ENCODE peak calls at places on chromosomes 16 and 17, in four cellular contexts. One of them, this sample, is unnamed.

GRCh38 chr16:6687593-6687992 is 645.1 kb upstream of the RBFOX1 start:
- DNase-seq in upper lobe of right lung: no peak
- DNase-seq in adrenal gland: no peak
- DNase-seq in CD8-positive, alpha-beta T cell: no peak
- DNase-seq in this sample: no peak

GRCh38 chr17:19485800-19486340 is 47.8 kb upstream of the SLC47A1 start:
- DNase-seq in upper lobe of right lung: peak
- DNase-seq in CD8-positive, alpha-beta T cell: no peak
- DNase-seq in adrenal gland: no peak
- DNase-seq in this sample: no peak

GRCh38 chr16:1183235-1183907 is 30.5 kb downstream of the CACNA1H start:
- DNase-seq in adrenal gland: peak
- DNase-seq in CD8-positive, alpha-beta T cell: no peak
- DNase-seq in upper lobe of right lung: no peak
- DNase-seq in this sample: no peak

GRCh38 chr17:32161506-32162365 is 19.4 kb downstream of the RHOT1 start:
- DNase-seq in upper lobe of right lung: no peak
- DNase-seq in CD8-positive, alpha-beta T cell: no peak
- DNase-seq in adrenal gland: no peak
- DNase-seq in this sample: no peak

GRCh38 chr17:46057366-46057765 is 58.3 kb downstream of the STH start:
- DNase-seq in adrenal gland: no peak
- DNase-seq in CD8-positive, alpha-beta T cell: no peak
- DNase-seq in upper lobe of right lung: no peak
- DNase-seq in this sample: no peak

GRCh38 chr17:28720247-28720996 is 637 bp downstream of the RPL23A start:
- DNase-seq in upper lobe of right lung: no peak
- DNase-seq in adrenal gland: no peak
- DNase-seq in CD8-positive, alpha-beta T cell: no peak
- DNase-seq in this sample: no peak

GRCh38 chr17:62761884-62762283 is 46.2 kb downstream of the MARCHF10 start:
- DNase-seq in CD8-positive, alpha-beta T cell: no peak
- DNase-seq in adrenal gland: no peak
- DNase-seq in upper lobe of right lung: no peak
- DNase-seq in this sample: no peak

GRCh38 chr17:69869667-69870066 is 205.4 kb upstream of the KCNJ16 start:
- DNase-seq in adrenal gland: no peak
- DNase-seq in upper lobe of right lung: no peak
- DNase-seq in CD8-positive, alpha-beta T cell: no peak
- DNase-seq in this sample: no peak

GRCh38 chr16:14528306-14528948 is 101.6 kb downstream of the PARN start:
- DNase-seq in upper lobe of right lung: no peak
- DNase-seq in CD8-positive, alpha-beta T cell: no peak
- DNase-seq in adrenal gland: no peak
- DNase-seq in this sample: no peak

GRCh38 chr16:4392382-4393242 is 21.0 kb downstream of the VASN start:
- DNase-seq in upper lobe of right lung: no peak
- DNase-seq in CD8-positive, alpha-beta T cell: no peak
- DNase-seq in adrenal gland: no peak
- DNase-seq in this sample: no peak

GRCh38 chr17:76872221-76872873 is 4.1 kb downstream of the MGAT5B start:
- DNase-seq in CD8-positive, alpha-beta T cell: no peak
- DNase-seq in upper lobe of right lung: no peak
- DNase-seq in adrenal gland: no peak
- DNase-seq in this sample: no peak

GRCh38 chr17:3960764-3961163 is 3.5 kb downstream of the ATP2A3 start:
- DNase-seq in CD8-positive, alpha-beta T cell: no peak
- DNase-seq in adrenal gland: peak
- DNase-seq in upper lobe of right lung: no peak
- DNase-seq in this sample: no peak

GRCh38 chr16:54455021-54455725 is 168.6 kb upstream of the IRX3 start:
- DNase-seq in adrenal gland: no peak
- DNase-seq in upper lobe of right lung: no peak
- DNase-seq in CD8-positive, alpha-beta T cell: no peak
- DNase-seq in this sample: no peak

GRCh38 chr17:60671482-60671881 is 6.2 kb upstream of the BCAS3 start:
- DNase-seq in CD8-positive, alpha-beta T cell: no peak
- DNase-seq in upper lobe of right lung: no peak
- DNase-seq in adrenal gland: no peak
- DNase-seq in this sample: no peak

GRCh38 chr17:45291170-45291805 is 25.5 kb downstream of the MAP3K14 start:
- DNase-seq in upper lobe of right lung: no peak
- DNase-seq in adrenal gland: no peak
- DNase-seq in CD8-positive, alpha-beta T cell: no peak
- DNase-seq in this sample: no peak

GRCh38 chr16:68893710-68894705 is 50.7 kb downstream of the TANGO6 start:
- DNase-seq in CD8-positive, alpha-beta T cell: no peak
- DNase-seq in upper lobe of right lung: no peak
- DNase-seq in adrenal gland: no peak
- DNase-seq in this sample: no peak

DNA sequence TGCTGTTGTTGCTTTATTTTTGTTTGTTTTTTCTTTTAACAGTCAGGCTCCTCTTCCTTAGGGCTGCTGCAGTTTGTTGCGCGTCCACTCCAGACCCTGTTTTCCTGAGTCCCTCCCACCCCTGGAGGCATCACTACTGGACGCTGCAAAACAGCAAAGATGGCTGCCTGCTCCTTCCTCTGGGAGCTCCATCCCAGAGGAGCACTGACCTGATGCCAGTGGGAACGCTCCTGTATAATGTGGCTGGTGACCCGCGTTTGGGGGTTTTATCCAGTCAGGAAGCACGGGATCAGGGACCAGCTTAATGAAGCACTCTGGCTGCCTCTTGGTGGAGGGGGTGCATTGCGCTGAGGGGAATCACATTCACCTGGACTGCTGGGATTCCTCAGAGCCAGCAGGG is 1005.6 kb downstream of the CDH8 start:
- DNase-seq in upper lobe of right lung: no peak
- DNase-seq in CD8-positive, alpha-beta T cell: no peak
- DNase-seq in adrenal gland: no peak
- DNase-seq in this sample: no peak
- H3K27ac ChIP-seq in upper lobe of right lung: no peak
- H3K27ac ChIP-seq in CD8-positive, alpha-beta T cell: no peak
- H3K27ac ChIP-seq in adrenal gland: no peak
- H3K27ac ChIP-seq in this sample: no peak

GRCh38 chr17:66349549-66350245 is 47.3 kb downstream of the PRKCA start:
- DNase-seq in CD8-positive, alpha-beta T cell: no peak
- DNase-seq in upper lobe of right lung: no peak
- DNase-seq in adrenal gland: no peak
- DNase-seq in this sample: no peak

GRCh38 chr17:66347661-66348604 is 45.5 kb downstream of the PRKCA start:
- DNase-seq in CD8-positive, alpha-beta T cell: no peak
- DNase-seq in upper lobe of right lung: no peak
- DNase-seq in adrenal gland: peak
- DNase-seq in this sample: no peak

GRCh38 chr17:66351701-66352100 is 49.3 kb downstream of the PRKCA start:
- DNase-seq in CD8-positive, alpha-beta T cell: no peak
- DNase-seq in upper lobe of right lung: no peak
- DNase-seq in adrenal gland: no peak
- DNase-seq in this sample: no peak

GRCh38 chr17:66351053-66351452 is 48.6 kb downstream of the PRKCA start:
- DNase-seq in CD8-positive, alpha-beta T cell: no peak
- DNase-seq in upper lobe of right lung: peak
- DNase-seq in adrenal gland: peak
- DNase-seq in this sample: no peak

GRCh38 chr17:66348605-66349165 is 46.3 kb downstream of the PRKCA start:
- DNase-seq in adrenal gland: peak
- DNase-seq in upper lobe of right lung: no peak
- DNase-seq in CD8-positive, alpha-beta T cell: no peak
- DNase-seq in this sample: no peak
- H3K27ac ChIP-seq in adrenal gland: no peak
- H3K27ac ChIP-seq in upper lobe of right lung: no peak
- H3K27ac ChIP-seq in CD8-positive, alpha-beta T cell: no peak
- H3K27ac ChIP-seq in this sample: no peak

DNA sequence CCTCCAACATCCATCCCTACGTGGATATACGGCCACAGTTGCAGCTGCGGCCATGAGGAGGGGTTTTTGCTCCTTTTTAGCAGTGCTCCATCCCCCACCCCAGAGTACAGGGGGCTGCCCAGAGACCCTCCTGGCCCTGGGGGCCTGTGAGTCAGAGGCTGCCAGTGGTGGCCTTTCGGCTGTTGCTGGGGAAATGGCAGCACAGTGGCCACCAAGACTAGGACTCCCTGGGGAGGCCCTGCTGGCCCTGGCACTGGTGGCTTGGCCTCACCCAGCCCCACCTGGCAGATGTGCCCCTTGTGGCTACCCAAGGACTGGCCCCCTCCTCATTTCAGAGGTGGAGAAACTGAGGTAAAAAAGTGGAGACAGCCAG is 29.1 kb downstream of the RAI1 start:
- DNase-seq in CD8-positive, alpha-beta T cell: no peak
- DNase-seq in upper lobe of right lung: no peak
- DNase-seq in adrenal gland: no peak
- DNase-seq in this sample: no peak
- H3K27ac ChIP-seq in CD8-positive, alpha-beta T cell: no peak
- H3K27ac ChIP-seq in upper lobe of right lung: peak
- H3K27ac ChIP-seq in adrenal gland: peak
- H3K27ac ChIP-seq in this sample: no peak

GRCh38 chr16:84827131-84827574 is 7.4 kb downstream of the CRISPLD2 start:
- DNase-seq in CD8-positive, alpha-beta T cell: no peak
- DNase-seq in upper lobe of right lung: no peak
- DNase-seq in adrenal gland: no peak
- DNase-seq in this sample: no peak
- H3K27ac ChIP-seq in CD8-positive, alpha-beta T cell: no peak
- H3K27ac ChIP-seq in upper lobe of right lung: peak
- H3K27ac ChIP-seq in adrenal gland: no peak
- H3K27ac ChIP-seq in this sample: no peak

DNA sequence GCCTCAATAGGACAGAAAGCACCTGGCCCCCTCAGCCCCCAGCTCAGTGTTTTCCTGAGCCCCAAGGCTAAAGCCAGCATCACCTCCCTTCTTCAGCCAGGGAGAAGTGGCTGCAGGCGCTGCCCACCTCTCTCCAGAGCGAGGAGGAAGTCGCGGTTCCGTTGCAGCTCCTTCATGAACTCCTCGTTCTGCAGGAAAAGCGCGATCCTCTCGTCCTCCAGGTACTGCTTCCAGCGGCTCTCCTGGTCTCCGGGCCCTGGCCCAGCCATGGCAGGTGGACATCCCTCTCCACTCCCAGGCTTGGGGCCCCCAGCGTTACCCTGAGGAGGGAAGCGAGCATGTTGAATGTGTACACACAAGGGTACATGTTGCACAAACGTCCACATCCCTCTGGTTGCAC is 22.7 kb upstream of the MRPS23 start:
- DNase-seq in upper lobe of right lung: no peak
- DNase-seq in adrenal gland: no peak
- DNase-seq in CD8-positive, alpha-beta T cell: no peak
- DNase-seq in this sample: no peak
- H3K27ac ChIP-seq in upper lobe of right lung: no peak
- H3K27ac ChIP-seq in adrenal gland: no peak
- H3K27ac ChIP-seq in CD8-positive, alpha-beta T cell: no peak
- H3K27ac ChIP-seq in this sample: no peak